ENCODE peak calls at places on chromosomes 4 and X, in seven cellular contexts. One of them, this sample, is unnamed. For H3K4me1, the result is how much of the 10 kb centered on the place peaks cover.

GRCh38 chr4:176193898-176194297 is 1.5 kb downstream of the SPATA4 start:
- DNase-seq in MM.1S: no peak
- DNase-seq in cardiac muscle cell: peak
- DNase-seq in upper lobe of right lung: no peak
- DNase-seq in neural progenitor cell: no peak
- DNase-seq in heart left ventricle: no peak
- DNase-seq in psoas muscle: no peak
- DNase-seq in this sample: peak

GRCh38 chr4:153509724-153510123 is 43.6 kb downstream of the TMEM131L start:
- DNase-seq in MM.1S: no peak
- DNase-seq in cardiac muscle cell: no peak
- DNase-seq in upper lobe of right lung: no peak
- DNase-seq in neural progenitor cell: no peak
- DNase-seq in heart left ventricle: no peak
- DNase-seq in psoas muscle: no peak
- DNase-seq in this sample: peak

GRCh38 chr4:114263233-114263632 is 283.8 kb upstream of the ARSJ start:
- DNase-seq in MM.1S: no peak
- DNase-seq in cardiac muscle cell: peak
- DNase-seq in upper lobe of right lung: no peak
- DNase-seq in neural progenitor cell: no peak
- DNase-seq in heart left ventricle: no peak
- DNase-seq in psoas muscle: no peak
- DNase-seq in this sample: no peak

GRCh38 chr4:153113061-153113837 is 91.0 kb upstream of the TRIM2 start:
- DNase-seq in MM.1S: peak
- DNase-seq in cardiac muscle cell: peak
- DNase-seq in upper lobe of right lung: no peak
- DNase-seq in neural progenitor cell: no peak
- DNase-seq in heart left ventricle: no peak
- DNase-seq in psoas muscle: no peak
- DNase-seq in this sample: no peak

GRCh38 chr4:122700178-122700725 is 32.3 kb upstream of the BBS12 start:
- DNase-seq in MM.1S: no peak
- DNase-seq in cardiac muscle cell: peak
- DNase-seq in upper lobe of right lung: no peak
- DNase-seq in neural progenitor cell: no peak
- DNase-seq in heart left ventricle: peak
- DNase-seq in psoas muscle: no peak
- DNase-seq in this sample: peak

GRCh38 chr4:113806850-113807249 is 45.3 kb upstream of the CAMK2D start:
- DNase-seq in MM.1S: no peak
- DNase-seq in cardiac muscle cell: no peak
- DNase-seq in upper lobe of right lung: no peak
- DNase-seq in neural progenitor cell: no peak
- DNase-seq in heart left ventricle: no peak
- DNase-seq in psoas muscle: no peak
- DNase-seq in this sample: no peak

GRCh38 chrX:16628954-16629595 is 20.9 kb upstream of the S100G start:
- DNase-seq in MM.1S: no peak
- DNase-seq in cardiac muscle cell: no peak
- DNase-seq in upper lobe of right lung: no peak
- DNase-seq in neural progenitor cell: peak
- DNase-seq in heart left ventricle: no peak
- DNase-seq in psoas muscle: no peak
- DNase-seq in this sample: no peak

GRCh38 chr4:88613417-88613875 is 21.2 kb downstream of the HERC3 start:
- DNase-seq in MM.1S: no peak
- DNase-seq in cardiac muscle cell: no peak
- DNase-seq in upper lobe of right lung: no peak
- DNase-seq in neural progenitor cell: no peak
- DNase-seq in heart left ventricle: no peak
- DNase-seq in psoas muscle: no peak
- DNase-seq in this sample: peak

GRCh38 chrX:39653656-39654055 is 444.1 kb downstream of the BCOR start:
- DNase-seq in MM.1S: peak
- DNase-seq in cardiac muscle cell: peak
- DNase-seq in upper lobe of right lung: no peak
- DNase-seq in neural progenitor cell: peak
- DNase-seq in heart left ventricle: no peak
- DNase-seq in psoas muscle: no peak
- DNase-seq in this sample: no peak

GRCh38 chr4:54152846-54153600 is 53.1 kb downstream of the GSX2 start:
- DNase-seq in MM.1S: no peak
- DNase-seq in cardiac muscle cell: peak
- DNase-seq in upper lobe of right lung: no peak
- DNase-seq in neural progenitor cell: no peak
- DNase-seq in heart left ventricle: no peak
- DNase-seq in psoas muscle: no peak
- DNase-seq in this sample: no peak

GRCh38 chr4:38661371-38661770 is 2.6 kb upstream of the KLF3 start:
- DNase-seq in MM.1S: no peak
- DNase-seq in cardiac muscle cell: no peak
- DNase-seq in upper lobe of right lung: no peak
- DNase-seq in neural progenitor cell: no peak
- DNase-seq in heart left ventricle: no peak
- DNase-seq in psoas muscle: no peak
- DNase-seq in this sample: no peak

GRCh38 chr4:101356928-101357327 is 9.6 kb upstream of the PPP3CA start:
- DNase-seq in MM.1S: peak
- DNase-seq in cardiac muscle cell: peak
- DNase-seq in upper lobe of right lung: no peak
- DNase-seq in neural progenitor cell: no peak
- DNase-seq in heart left ventricle: no peak
- DNase-seq in psoas muscle: no peak
- DNase-seq in this sample: peak

GRCh38 chr4:10951306-10951705 is 266.7 kb upstream of the CLNK start:
- DNase-seq in MM.1S: no peak
- DNase-seq in cardiac muscle cell: no peak
- DNase-seq in upper lobe of right lung: no peak
- DNase-seq in neural progenitor cell: no peak
- DNase-seq in heart left ventricle: no peak
- DNase-seq in psoas muscle: no peak
- DNase-seq in this sample: no peak

GRCh38 chrX:113399501-113400192 is 559.0 kb upstream of the AMOT start:
- DNase-seq in MM.1S: no peak
- DNase-seq in cardiac muscle cell: peak
- DNase-seq in upper lobe of right lung: no peak
- DNase-seq in neural progenitor cell: no peak
- DNase-seq in heart left ventricle: no peak
- DNase-seq in psoas muscle: no peak
- DNase-seq in this sample: no peak

GRCh38 chr4:80608285-80608980 is 272.9 kb downstream of the CFAP299 start:
- DNase-seq in MM.1S: no peak
- DNase-seq in cardiac muscle cell: no peak
- DNase-seq in upper lobe of right lung: no peak
- DNase-seq in neural progenitor cell: no peak
- DNase-seq in heart left ventricle: no peak
- DNase-seq in psoas muscle: no peak
- DNase-seq in this sample: no peak

GRCh38 chr4:69735119-69735518 is 25.3 kb downstream of the SULT1B1 start:
- DNase-seq in MM.1S: no peak
- DNase-seq in cardiac muscle cell: no peak
- DNase-seq in upper lobe of right lung: no peak
- DNase-seq in neural progenitor cell: no peak
- DNase-seq in heart left ventricle: no peak
- DNase-seq in psoas muscle: no peak
- DNase-seq in this sample: no peak

GRCh38 chr4:132203618-132204017 is 945.5 kb upstream of the PCDH10 start:
- DNase-seq in MM.1S: no peak
- DNase-seq in cardiac muscle cell: no peak
- DNase-seq in upper lobe of right lung: no peak
- DNase-seq in neural progenitor cell: peak
- DNase-seq in heart left ventricle: no peak
- DNase-seq in psoas muscle: no peak
- DNase-seq in this sample: no peak

GRCh38 chrX:132119821-132120220 is 8.0 kb downstream of the FRMD7 start:
- DNase-seq in MM.1S: no peak
- DNase-seq in cardiac muscle cell: no peak
- DNase-seq in upper lobe of right lung: no peak
- DNase-seq in neural progenitor cell: peak
- DNase-seq in heart left ventricle: no peak
- DNase-seq in psoas muscle: no peak
- DNase-seq in this sample: no peak

GRCh38 chrX:114611018-114611619 is 27.2 kb downstream of the HTR2C start:
- DNase-seq in MM.1S: peak
- DNase-seq in cardiac muscle cell: peak
- DNase-seq in upper lobe of right lung: no peak
- DNase-seq in neural progenitor cell: peak
- DNase-seq in heart left ventricle: no peak
- DNase-seq in psoas muscle: no peak
- DNase-seq in this sample: peak

GRCh38 chr4:152165851-152166250 is 370.0 kb downstream of the FBXW7 start:
- DNase-seq in MM.1S: no peak
- DNase-seq in cardiac muscle cell: no peak
- DNase-seq in upper lobe of right lung: no peak
- DNase-seq in neural progenitor cell: no peak
- DNase-seq in heart left ventricle: no peak
- DNase-seq in psoas muscle: no peak
- DNase-seq in this sample: no peak

GRCh38 chrX:153881281-153881680 is 4.7 kb downstream of the L1CAM start:
- DNase-seq in MM.1S: no peak
- DNase-seq in cardiac muscle cell: no peak
- DNase-seq in upper lobe of right lung: no peak
- DNase-seq in neural progenitor cell: no peak
- DNase-seq in heart left ventricle: no peak
- DNase-seq in psoas muscle: no peak
- DNase-seq in this sample: no peak

GRCh38 chr4:104971458-104971857 is 175.2 kb upstream of the TET2 start:
- DNase-seq in MM.1S: no peak
- DNase-seq in cardiac muscle cell: no peak
- DNase-seq in upper lobe of right lung: no peak
- DNase-seq in neural progenitor cell: no peak
- DNase-seq in heart left ventricle: no peak
- DNase-seq in psoas muscle: no peak
- DNase-seq in this sample: no peak

GRCh38 chr4:104966349-104967033 is 180.2 kb upstream of the TET2 start:
- DNase-seq in MM.1S: peak
- DNase-seq in cardiac muscle cell: peak
- DNase-seq in upper lobe of right lung: no peak
- DNase-seq in neural progenitor cell: no peak
- DNase-seq in heart left ventricle: no peak
- DNase-seq in psoas muscle: no peak
- DNase-seq in this sample: peak

GRCh38 chr4:104964387-104965175 is 182.1 kb upstream of the TET2 start:
- DNase-seq in MM.1S: peak
- DNase-seq in cardiac muscle cell: no peak
- DNase-seq in upper lobe of right lung: no peak
- DNase-seq in neural progenitor cell: no peak
- DNase-seq in heart left ventricle: peak
- DNase-seq in psoas muscle: no peak
- DNase-seq in this sample: no peak

GRCh38 chr4:104969394-104970066 is 177.1 kb upstream of the TET2 start:
- DNase-seq in MM.1S: no peak
- DNase-seq in cardiac muscle cell: no peak
- DNase-seq in upper lobe of right lung: no peak
- DNase-seq in neural progenitor cell: no peak
- DNase-seq in heart left ventricle: no peak
- DNase-seq in psoas muscle: no peak
- DNase-seq in this sample: no peak

GRCh38 chr4:104967034-104967401 is 179.7 kb upstream of the TET2 start:
- DNase-seq in MM.1S: no peak
- DNase-seq in cardiac muscle cell: no peak
- DNase-seq in upper lobe of right lung: no peak
- DNase-seq in neural progenitor cell: no peak
- DNase-seq in heart left ventricle: no peak
- DNase-seq in psoas muscle: no peak
- DNase-seq in this sample: peak
- H3K4me3 ChIP-seq in MM.1S: no peak
- H3K4me3 ChIP-seq in cardiac muscle cell: no peak
- H3K4me3 ChIP-seq in upper lobe of right lung: peak
- H3K4me3 ChIP-seq in neural progenitor cell: no peak
- H3K4me3 ChIP-seq in heart left ventricle: no peak
- H3K4me3 ChIP-seq in psoas muscle: no peak
- H3K4me3 ChIP-seq in this sample: no peak

DNA sequence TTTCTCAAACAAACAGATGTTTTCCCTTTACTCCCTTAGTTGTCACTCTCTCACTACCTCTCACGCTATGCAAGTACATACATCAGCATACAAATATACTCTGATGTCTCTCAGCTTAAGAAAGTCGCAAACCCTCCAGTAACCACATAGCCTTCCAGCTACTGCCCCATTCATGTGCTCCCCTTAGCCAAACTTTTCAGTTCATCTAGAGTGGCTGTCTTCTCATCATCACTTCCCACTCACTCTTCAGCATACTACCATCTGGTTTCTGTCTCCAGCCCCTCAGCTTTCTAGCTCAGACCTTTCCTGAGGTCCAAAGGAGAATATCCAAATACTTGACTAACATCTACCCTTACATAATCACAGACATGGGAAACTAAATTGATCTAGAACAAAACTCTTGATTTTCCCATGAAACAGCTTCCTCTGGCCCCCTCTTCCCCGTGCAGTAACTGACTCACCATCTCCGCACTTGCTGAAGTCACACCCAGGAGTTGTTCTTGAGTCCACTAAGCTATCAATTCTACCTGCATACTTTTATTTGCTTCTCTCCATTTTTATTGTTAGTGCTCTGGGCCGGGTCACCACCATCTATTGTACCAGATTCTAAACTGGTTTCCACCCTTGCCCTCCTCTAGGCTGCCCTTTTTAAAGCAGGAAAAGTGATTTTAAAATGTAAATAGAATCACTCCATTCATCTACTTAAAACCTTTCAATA is 57.2 kb downstream of the CASP6 start:
- DNase-seq in MM.1S: no peak
- DNase-seq in cardiac muscle cell: peak
- DNase-seq in upper lobe of right lung: no peak
- DNase-seq in neural progenitor cell: no peak
- DNase-seq in heart left ventricle: no peak
- DNase-seq in psoas muscle: no peak
- DNase-seq in this sample: no peak
- H3K4me1 ChIP-seq in MM.1S: under half
- H3K4me1 ChIP-seq in cardiac muscle cell: under half
- H3K4me1 ChIP-seq in upper lobe of right lung: under half
- H3K4me1 ChIP-seq in neural progenitor cell: under half
- H3K4me1 ChIP-seq in heart left ventricle: under half
- H3K4me1 ChIP-seq in psoas muscle: under half
- H3K4me1 ChIP-seq in this sample: under half

GRCh38 chr4:90211174-90211573 is 84.0 kb downstream of the CCSER1 start:
- DNase-seq in MM.1S: no peak
- DNase-seq in cardiac muscle cell: no peak
- DNase-seq in upper lobe of right lung: no peak
- DNase-seq in neural progenitor cell: no peak
- DNase-seq in heart left ventricle: no peak
- DNase-seq in psoas muscle: no peak
- DNase-seq in this sample: no peak
- H3K27ac ChIP-seq in MM.1S: no peak
- H3K27ac ChIP-seq in cardiac muscle cell: no peak
- H3K27ac ChIP-seq in upper lobe of right lung: no peak
- H3K27ac ChIP-seq in neural progenitor cell: no peak
- H3K27ac ChIP-seq in heart left ventricle: no peak
- H3K27ac ChIP-seq in psoas muscle: no peak
- H3K27ac ChIP-seq in this sample: no peak

DNA sequence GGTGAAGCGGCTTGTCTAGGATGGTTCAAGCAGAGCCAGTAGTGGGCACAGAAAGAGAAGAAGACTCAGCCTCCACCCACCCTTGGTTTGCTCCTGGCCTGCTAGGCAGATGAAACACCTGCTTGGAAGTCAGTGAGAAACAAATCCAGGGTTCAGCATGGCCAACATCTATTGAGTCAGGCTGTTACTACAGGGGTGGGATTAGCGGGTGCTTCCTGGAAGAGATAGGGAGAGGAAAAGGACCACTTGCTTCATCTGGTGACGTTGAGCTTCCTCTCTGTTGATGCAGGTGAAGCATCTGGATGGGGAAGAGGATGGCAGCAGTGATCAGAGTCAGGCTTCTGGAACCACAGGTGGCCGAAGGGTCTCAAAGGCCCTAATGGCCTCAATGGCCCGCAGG is 3.0 kb downstream of the MAGED2 start:
- DNase-seq in MM.1S: no peak
- DNase-seq in cardiac muscle cell: no peak
- DNase-seq in upper lobe of right lung: no peak
- DNase-seq in neural progenitor cell: no peak
- DNase-seq in heart left ventricle: no peak
- DNase-seq in psoas muscle: no peak
- DNase-seq in this sample: no peak
- H3K4me3 ChIP-seq in MM.1S: no peak
- H3K4me3 ChIP-seq in cardiac muscle cell: no peak
- H3K4me3 ChIP-seq in upper lobe of right lung: no peak
- H3K4me3 ChIP-seq in neural progenitor cell: no peak
- H3K4me3 ChIP-seq in heart left ventricle: no peak
- H3K4me3 ChIP-seq in psoas muscle: no peak
- H3K4me3 ChIP-seq in this sample: no peak